ENCODE peak calls at places on chromosomes 4 and X, in four cellular contexts. One of them, this sample, is unnamed.

GRCh38 chr4:124873361-124874171 is 161.0 kb upstream of the ANKRD50 start:
- DNase-seq in K562: no peak
- DNase-seq in GM12878: no peak
- DNase-seq in H1: no peak
- DNase-seq in this sample: no peak

GRCh38 chr4:40525811-40526598 is 103.7 kb downstream of the RBM47 start:
- DNase-seq in K562: peak; percentile 45
- DNase-seq in GM12878: no peak
- DNase-seq in H1: no peak
- DNase-seq in this sample: no peak

GRCh38 chr4:15888515-15888914 is 50.0 kb downstream of the FGFBP1 start:
- DNase-seq in K562: no peak
- DNase-seq in H1: no peak
- DNase-seq in GM12878: no peak
- DNase-seq in this sample: no peak

GRCh38 chr4:102525556-102525955 is 24.4 kb downstream of the NFKB1 start:
- DNase-seq in K562: no peak
- DNase-seq in H1: no peak
- DNase-seq in GM12878: no peak
- DNase-seq in this sample: no peak

GRCh38 chrX:24934279-24934678 is 81.5 kb downstream of the ARX start:
- DNase-seq in K562: no peak
- DNase-seq in H1: no peak
- DNase-seq in GM12878: no peak
- DNase-seq in this sample: no peak

GRCh38 chrX:114582698-114583395 is 1.0 kb upstream of the HTR2C start:
- DNase-seq in H1: peak; percentile 57
- DNase-seq in K562: no peak
- DNase-seq in GM12878: no peak
- DNase-seq in this sample: no peak

GRCh38 chr4:186724048-186724860 is 598 bp upstream of the FAT1 start:
- DNase-seq in K562: peak; percentile 40
- DNase-seq in H1: peak; percentile 83
- DNase-seq in GM12878: no peak
- DNase-seq in this sample: no peak

GRCh38 chr4:13705521-13706035 is 78.1 kb upstream of the BOD1L1 start:
- DNase-seq in H1: no peak
- DNase-seq in K562: no peak
- DNase-seq in GM12878: no peak
- DNase-seq in this sample: no peak

GRCh38 chr4:123193802-123194201 is 202.8 kb upstream of the SPRY1 start:
- DNase-seq in H1: no peak
- DNase-seq in GM12878: no peak
- DNase-seq in K562: no peak
- DNase-seq in this sample: no peak

GRCh38 chr4:10623241-10623640 is 61.3 kb downstream of the CLNK start:
- DNase-seq in K562: no peak
- DNase-seq in H1: no peak
- DNase-seq in GM12878: no peak
- DNase-seq in this sample: no peak

GRCh38 chr4:55757356-55758024 is 62.1 kb upstream of the EXOC1L start:
- DNase-seq in GM12878: no peak
- DNase-seq in K562: no peak
- DNase-seq in H1: no peak
- DNase-seq in this sample: no peak

GRCh38 chr4:152007108-152007507 is 246.3 kb upstream of the GATB start:
- DNase-seq in H1: no peak
- DNase-seq in GM12878: no peak
- DNase-seq in K562: no peak
- DNase-seq in this sample: no peak

GRCh38 chr4:89056953-89057398 is at the start of gene FAM13A:
- DNase-seq in K562: peak; percentile 74
- DNase-seq in GM12878: peak; percentile 44
- DNase-seq in H1: peak; percentile 60
- DNase-seq in this sample: peak; percentile 12

GRCh38 chrX:10444204-10444603 is 176.2 kb downstream of the MID1 start:
- DNase-seq in H1: no peak
- DNase-seq in K562: no peak
- DNase-seq in GM12878: no peak
- DNase-seq in this sample: peak; percentile 2

GRCh38 chr4:142353149-142353738 is 492.9 kb downstream of the INPP4B start:
- DNase-seq in H1: no peak
- DNase-seq in K562: no peak
- DNase-seq in GM12878: no peak
- DNase-seq in this sample: peak; percentile 27

GRCh38 chr4:10841697-10842096 is 157.1 kb upstream of the CLNK start:
- DNase-seq in K562: no peak
- DNase-seq in H1: no peak
- DNase-seq in GM12878: no peak
- DNase-seq in this sample: no peak

GRCh38 chrX:132488092-132488749 is 617 bp downstream of the MBNL3 start:
- DNase-seq in GM12878: no peak
- DNase-seq in H1: no peak
- DNase-seq in K562: no peak
- DNase-seq in this sample: no peak
- TF ChIP-seq BRCA1 in GM12878: no peak
- TF ChIP-seq BRCA1 in H1: no peak
- TF ChIP-seq BRCA1 in K562: no peak
- TF ChIP-seq BRCA1 in this sample: no peak

GRCh38 chrX:1385251-1385794 is 6.6 kb downstream of the SLC25A6 start:
- DNase-seq in H1: peak; percentile 45
- DNase-seq in K562: peak; percentile 3
- DNase-seq in GM12878: no peak
- DNase-seq in this sample: no peak
- TF ChIP-seq BRCA1 in H1: no peak
- TF ChIP-seq BRCA1 in K562: no peak
- TF ChIP-seq BRCA1 in GM12878: no peak
- TF ChIP-seq BRCA1 in this sample: no peak

DNA sequence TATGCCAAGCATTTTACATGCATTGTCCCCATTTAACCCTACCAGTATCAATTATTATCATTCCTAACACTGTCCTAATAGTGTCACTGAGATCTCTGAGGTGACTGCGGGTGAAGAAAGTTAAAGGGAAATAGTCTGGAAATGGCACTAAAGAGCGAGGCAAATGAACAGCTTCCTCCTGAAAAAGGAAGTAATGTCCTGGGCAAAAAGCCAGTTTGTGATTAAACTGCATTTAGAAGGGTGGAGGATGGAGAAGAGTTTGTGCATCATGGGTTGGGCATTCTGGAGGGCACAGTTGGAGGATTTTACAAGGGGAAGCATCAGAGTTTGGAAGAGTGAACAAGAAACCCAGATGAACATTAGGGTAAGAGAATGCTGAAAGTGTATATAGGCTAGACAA is 60.5 kb upstream of the SLC25A4 start:
- DNase-seq in H1: no peak
- DNase-seq in K562: no peak
- DNase-seq in GM12878: no peak
- DNase-seq in this sample: no peak
- TF ChIP-seq BRCA1 in H1: no peak
- TF ChIP-seq BRCA1 in K562: no peak
- TF ChIP-seq BRCA1 in GM12878: no peak
- TF ChIP-seq BRCA1 in this sample: no peak

GRCh38 chrX:42754582-42754981 is 23.4 kb downstream of the PPP1R2C start:
- DNase-seq in K562: no peak
- DNase-seq in H1: no peak
- DNase-seq in GM12878: no peak
- DNase-seq in this sample: no peak

GRCh38 chrX:42751573-42751972 is 26.4 kb downstream of the PPP1R2C start:
- DNase-seq in GM12878: no peak
- DNase-seq in H1: no peak
- DNase-seq in K562: no peak
- DNase-seq in this sample: no peak

GRCh38 chrX:42755820-42756219 is 22.1 kb downstream of the PPP1R2C start:
- DNase-seq in K562: no peak
- DNase-seq in GM12878: no peak
- DNase-seq in H1: no peak
- DNase-seq in this sample: no peak

GRCh38 chrX:42754129-42754528 is 23.8 kb downstream of the PPP1R2C start:
- DNase-seq in K562: no peak
- DNase-seq in H1: no peak
- DNase-seq in GM12878: no peak
- DNase-seq in this sample: no peak

DNA sequence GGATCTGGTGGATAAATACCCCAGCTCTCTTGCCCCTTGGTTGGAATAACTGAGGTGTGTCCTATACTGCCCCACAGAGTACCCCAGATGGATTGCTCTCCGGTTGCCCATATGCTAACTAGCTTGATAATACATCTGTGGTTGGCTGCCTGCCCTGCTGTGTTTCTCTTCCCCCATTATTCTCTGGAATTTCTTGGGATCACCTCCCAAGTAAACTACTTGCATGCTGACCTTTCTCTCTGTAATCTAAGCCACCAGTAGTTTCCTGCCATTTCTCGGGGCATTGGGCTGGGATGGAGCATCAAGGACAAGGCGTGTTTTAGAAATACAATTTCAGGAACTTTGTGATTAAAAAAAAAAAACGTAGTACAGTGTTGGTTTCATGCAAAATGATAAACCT is 25.2 kb downstream of the PPP1R2C start:
- DNase-seq in K562: no peak
- DNase-seq in GM12878: no peak
- DNase-seq in H1: no peak
- DNase-seq in this sample: no peak
- TF ChIP-seq BRCA1 in K562: no peak
- TF ChIP-seq BRCA1 in GM12878: no peak
- TF ChIP-seq BRCA1 in H1: no peak
- TF ChIP-seq BRCA1 in this sample: no peak

GRCh38 chr4:71304289-71304850 is 34.5 kb upstream of the SLC4A4 start:
- DNase-seq in H1: no peak
- DNase-seq in K562: no peak
- DNase-seq in GM12878: no peak
- DNase-seq in this sample: no peak
- TF ChIP-seq BRCA1 in H1: no peak
- TF ChIP-seq BRCA1 in K562: no peak
- TF ChIP-seq BRCA1 in GM12878: no peak
- TF ChIP-seq BRCA1 in this sample: no peak

GRCh38 chr4:165874799-165875371 is 1.8 kb downstream of the TLL1 start:
- DNase-seq in GM12878: no peak
- DNase-seq in K562: no peak
- DNase-seq in H1: peak; percentile 78
- DNase-seq in this sample: no peak

GRCh38 chr4:165872443-165873297 is at the start of gene TLL1:
- DNase-seq in H1: no peak
- DNase-seq in K562: no peak
- DNase-seq in GM12878: no peak
- DNase-seq in this sample: no peak

GRCh38 chr4:165874072-165874798 is 1.2 kb downstream of the TLL1 start:
- DNase-seq in GM12878: no peak
- DNase-seq in K562: no peak
- DNase-seq in H1: peak; percentile 55
- DNase-seq in this sample: no peak

GRCh38 chr4:165875446-165875845 is 2.4 kb downstream of the TLL1 start:
- DNase-seq in GM12878: no peak
- DNase-seq in H1: no peak
- DNase-seq in K562: no peak
- DNase-seq in this sample: no peak

GRCh38 chr4:165873298-165874071 is 448 bp downstream of the TLL1 start:
- DNase-seq in K562: no peak
- DNase-seq in GM12878: no peak
- DNase-seq in H1: peak; percentile 71
- DNase-seq in this sample: peak; percentile 3
- TF ChIP-seq BRCA1 in K562: no peak
- TF ChIP-seq BRCA1 in GM12878: no peak
- TF ChIP-seq BRCA1 in H1: no peak
- TF ChIP-seq BRCA1 in this sample: no peak

GRCh38 chr4:138984647-138985046 is 30.9 kb upstream of the NOCT start:
- DNase-seq in H1: no peak
- DNase-seq in GM12878: no peak
- DNase-seq in K562: no peak
- DNase-seq in this sample: no peak

GRCh38 chr4:138983690-138984089 is 31.9 kb upstream of the NOCT start:
- DNase-seq in GM12878: no peak
- DNase-seq in K562: no peak
- DNase-seq in H1: no peak
- DNase-seq in this sample: no peak

GRCh38 chr4:138979742-138980141 is 35.8 kb upstream of the NOCT start:
- DNase-seq in GM12878: no peak
- DNase-seq in H1: peak; percentile 14
- DNase-seq in K562: no peak
- DNase-seq in this sample: no peak

GRCh38 chr4:138981930-138982390 is 33.6 kb upstream of the NOCT start:
- DNase-seq in GM12878: no peak
- DNase-seq in H1: peak; percentile 19
- DNase-seq in K562: no peak
- DNase-seq in this sample: peak; percentile 35

DNA sequence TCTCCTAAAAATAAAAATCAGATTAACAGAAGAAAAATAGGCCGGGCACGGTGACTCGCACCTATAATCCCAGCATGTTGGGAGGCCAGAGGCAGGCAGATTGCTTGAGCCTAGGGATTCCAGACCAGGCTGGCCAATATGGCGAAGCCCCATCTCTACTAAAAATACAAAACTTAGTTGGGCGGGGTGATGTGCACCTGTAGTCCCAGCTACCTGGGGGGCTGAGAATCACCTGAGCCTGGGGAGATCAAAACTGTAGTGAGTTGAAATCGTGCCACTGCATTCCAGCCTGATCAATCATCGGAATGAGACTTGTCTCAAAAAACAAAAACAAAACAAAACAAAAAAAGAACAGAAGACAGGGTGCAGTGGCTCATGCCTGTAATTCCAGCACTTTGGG is 32.8 kb upstream of the NOCT start:
- DNase-seq in K562: no peak
- DNase-seq in H1: peak; percentile 38
- DNase-seq in GM12878: no peak
- DNase-seq in this sample: no peak
- TF ChIP-seq BRCA1 in K562: no peak
- TF ChIP-seq BRCA1 in H1: no peak
- TF ChIP-seq BRCA1 in GM12878: no peak
- TF ChIP-seq BRCA1 in this sample: no peak

GRCh38 chr4:25867781-25868180 is 5.0 kb upstream of the SEL1L3 start:
- DNase-seq in H1: no peak
- DNase-seq in K562: no peak
- DNase-seq in GM12878: no peak
- DNase-seq in this sample: no peak
- TF ChIP-seq BRCA1 in H1: no peak
- TF ChIP-seq BRCA1 in K562: no peak
- TF ChIP-seq BRCA1 in GM12878: no peak
- TF ChIP-seq BRCA1 in this sample: no peak